ENCODE peak calls at places on chromosomes 7 and 10, in seven cellular contexts. Y is fibroblast of mammary gland, G is AG10803, L is HCT116, R is H1, B is astrocyte, H is K562. U is an unnamed sample.

GRCh38 chr10:130847170-130847569 is 464.4 kb downstream of the TCERG1L start:
- DNase-seq in R (peak; percentile 37), H (no peak), Y (no peak), G (no peak), L (no peak), B (no peak), U (no peak)

GRCh38 chr7:149662591-149663095 is 110.7 kb downstream of the ZNF467 start:
- DNase-seq in L (peak; percentile 82), H (peak; percentile 91), B (no peak), Y (peak; percentile 72), G (peak; percentile 42), R (peak; percentile 96), U (peak; percentile 75)

GRCh38 chr7:158130023-158130409 is 457.6 kb downstream of the PTPRN2 start:
- DNase-seq in R (no peak), H (no peak), G (no peak), Y (no peak), B (no peak), L (no peak), U (no peak)

GRCh38 chr10:72009430-72010081 is 45.4 kb downstream of the CHST3 start:
- DNase-seq in G (peak; percentile 100), L (no peak), H (no peak), R (no peak), Y (peak; percentile 98), B (peak; percentile 90), U (peak; percentile 99)

GRCh38 chr10:49363309-49364031 is 32.4 kb downstream of the DRGX start:
- DNase-seq in L (no peak), H (no peak), G (no peak), Y (no peak), B (no peak), R (no peak), U (no peak)

GRCh38 chr10:108358912-108359311 is 1194.4 kb upstream of the SORCS1 start:
- DNase-seq in R (no peak), G (peak; percentile 92), L (no peak), H (no peak), Y (peak; percentile 97), B (peak; percentile 96), U (peak; percentile 71)

GRCh38 chr7:86643478-86644281 is at the start of gene GRM3:
- DNase-seq in G (no peak), Y (no peak), H (peak; percentile 2), L (no peak), B (no peak), R (peak; percentile 82), U (no peak)

GRCh38 chr7:27802977-27803376 is 63.0 kb downstream of the TAX1BP1 start:
- DNase-seq in R (no peak), L (no peak), B (no peak), Y (peak; percentile 84), G (peak; percentile 65), H (no peak), U (peak; percentile 52)

GRCh38 chr10:88110355-88110754 is 246.9 kb downstream of the PTEN start:
- DNase-seq in R (no peak), Y (peak; percentile 74), L (peak; percentile 59), B (peak; percentile 77), G (peak; percentile 59), H (no peak), U (peak; percentile 45)

GRCh38 chr7:99772565-99772964 is 11.4 kb downstream of the CYP3A4 start:
- DNase-seq in R (no peak), G (no peak), H (no peak), L (no peak), Y (no peak), B (no peak), U (no peak)

GRCh38 chr7:31023877-31024276 is 28.2 kb upstream of the ADCYAP1R1 start:
- DNase-seq in R (no peak), B (no peak), H (no peak), Y (no peak), G (no peak), L (no peak), U (no peak)

GRCh38 chr10:24793648-24794379 is 70.1 kb upstream of the ARHGAP21 start:
- DNase-seq in H (no peak), Y (peak; percentile 38), B (peak; percentile 16), L (no peak), R (no peak), G (peak; percentile 43), U (no peak)

GRCh38 chr7:27605689-27606269 is 56.9 kb downstream of the HIBADH start:
- DNase-seq in H (no peak), L (no peak), B (peak; percentile 15), R (no peak), Y (peak; percentile 51), G (peak; percentile 26), U (peak; percentile 55)

GRCh38 chr10:27252267-27253000 is 11.8 kb upstream of the ACBD5 start:
- DNase-seq in Y (peak; percentile 61), G (peak; percentile 65), R (peak; percentile 96), L (no peak), H (peak; percentile 77), B (peak; percentile 29), U (peak; percentile 67)

GRCh38 chr10:88883443-88883799 is 3.4 kb downstream of the STAMBPL1 start:
- DNase-seq in G (peak; percentile 22), R (no peak), B (no peak), Y (no peak), H (no peak), L (no peak), U (no peak)

GRCh38 chr10:110803830-110804338 is 67.8 kb upstream of the PDCD4 start:
- DNase-seq in H (peak; percentile 42), R (peak; percentile 57), L (no peak), Y (peak; percentile 61), B (no peak), G (peak; percentile 54), U (peak; percentile 67)

GRCh38 chr7:16421333-16422099 is at the start of gene CRPPA:
- DNase-seq in L (no peak), B (peak; percentile 40), G (peak; percentile 54), R (peak; percentile 71), H (peak; percentile 76), Y (peak; percentile 32), U (no peak)

GRCh38 chr10:3435671-3436070 is 263.1 kb upstream of the PITRM1 start:
- DNase-seq in Y (peak; percentile 16), R (no peak), L (no peak), H (no peak), G (peak; percentile 20), B (peak; percentile 72), U (peak; percentile 75)

GRCh38 chr7:794207-794606 is 38.1 kb upstream of the SUN1 start:
- DNase-seq in G (no peak), L (no peak), B (no peak), R (no peak), Y (no peak), H (no peak), U (no peak)

GRCh38 chr10:91590904-91591791 is 41.7 kb downstream of the PPP1R3C start:
- DNase-seq in Y (peak; percentile 63), R (no peak), H (peak; percentile 67), L (no peak), B (peak; percentile 86), G (peak; percentile 88), U (peak; percentile 100)

GRCh38 chr10:42962120-42962901 is 114.6 kb upstream of the RET start:
- DNase-seq in G (no peak), L (no peak), Y (no peak), R (peak; percentile 42), H (no peak), B (no peak), U (no peak)

DNA sequence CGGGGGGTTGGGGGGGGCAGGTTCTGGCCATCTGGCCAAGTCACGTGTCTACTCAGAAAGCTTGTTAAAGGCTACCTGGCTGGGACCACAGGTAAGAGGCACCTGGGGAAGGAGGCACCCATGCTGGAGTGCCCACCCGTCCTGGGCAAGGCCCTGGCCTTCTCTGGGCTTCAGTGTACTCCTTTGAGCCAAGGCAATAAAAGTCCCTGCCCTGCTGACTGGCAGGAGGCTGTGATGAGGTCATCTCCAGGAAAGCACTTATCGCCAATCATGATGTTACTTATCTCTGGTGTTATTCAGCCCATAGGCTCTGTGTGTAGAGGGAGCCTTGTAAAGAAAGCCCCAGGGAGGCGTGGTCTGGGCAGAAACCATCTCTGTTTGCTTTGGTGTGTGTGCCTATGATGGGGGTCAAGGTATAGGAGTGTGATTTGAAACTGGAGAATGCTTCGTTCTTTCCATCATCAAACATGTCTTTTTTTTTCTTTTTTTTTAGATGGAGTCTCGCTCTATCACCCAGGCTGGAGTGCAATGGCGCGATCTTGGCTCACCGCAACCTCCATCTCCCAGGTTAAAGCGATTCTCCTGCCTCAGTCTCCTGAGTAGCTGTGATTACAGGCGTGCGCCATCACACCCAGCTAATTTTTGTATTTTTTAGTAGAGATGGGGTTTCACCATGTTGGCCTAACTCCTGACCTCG is 2.5 kb upstream of the CLDN4 start:
- DNase-seq in R (no peak), B (peak; percentile 50), Y (peak; percentile 61), L (peak; percentile 90), H (peak; percentile 61), G (no peak), U (peak; percentile 72)
- H3K4me3 ChIP-seq in R (no peak overlapping the region), B (no peak overlapping the region), Y (no peak overlapping the region), L (peak overlapping the region; percentile 6), H (no peak overlapping the region), G (no peak overlapping the region), U (no peak overlapping the region)

GRCh38 chr7:2104107-2104710 is 128.5 kb downstream of the MAD1L1 start:
- DNase-seq in B (peak; percentile 77), G (peak; percentile 91), R (peak; percentile 88), H (peak; percentile 96), L (peak; percentile 67), Y (peak; percentile 94), U (peak; percentile 97)
- TF ChIP-seq CTCF in B (peak; percentile 52), G (peak; percentile 70), R (peak; percentile 68), H (peak; percentile 93), L (no peak), Y (peak; percentile 61), U (peak; percentile 75)

DNA sequence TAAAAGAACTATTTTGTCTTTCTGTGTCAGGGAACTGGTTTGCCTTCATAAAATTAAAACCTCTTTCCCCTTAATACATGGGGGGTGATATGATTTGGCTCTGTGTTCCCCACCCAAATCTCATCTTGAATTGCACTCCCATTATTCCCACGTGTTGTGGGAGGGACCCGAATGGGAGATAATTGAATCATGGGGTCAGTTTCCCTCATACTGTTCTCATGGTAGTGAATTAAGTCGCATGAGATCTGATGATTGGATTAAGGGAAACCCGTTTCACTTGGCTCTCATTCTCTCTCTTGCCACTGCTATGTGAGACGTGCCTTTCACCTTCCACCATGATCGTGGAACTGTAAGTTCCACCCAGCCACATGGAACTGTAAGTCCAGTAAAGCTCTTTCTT is 142.1 kb downstream of the VTI1A start:
- DNase-seq in H (no peak), G (no peak), R (no peak), Y (no peak), L (no peak), B (no peak), U (no peak)
- H3K4me3 ChIP-seq in H (no peak overlapping the region), G (no peak overlapping the region), R (no peak overlapping the region), Y (no peak overlapping the region), L (no peak overlapping the region), B (no peak overlapping the region), U (no peak overlapping the region)

GRCh38 chr10:104340099-104340594 is 1.9 kb upstream of the ITPRIP start:
- DNase-seq in L (no peak), H (peak; percentile 91), G (no peak), Y (no peak), R (no peak), B (no peak), U (no peak)

GRCh38 chr10:104336829-104337526 is 1.3 kb downstream of the ITPRIP start:
- DNase-seq in B (peak; percentile 84), G (peak; percentile 93), L (no peak), H (no peak), Y (peak; percentile 51), R (peak; percentile 35), U (peak; percentile 91)

GRCh38 chr10:104337527-104337984 is 709 bp downstream of the ITPRIP start:
- DNase-seq in B (no peak), Y (peak; percentile 47), H (peak; percentile 52), R (no peak), L (no peak), G (peak; percentile 38), U (peak; percentile 55)

GRCh38 chr10:104339469-104340098 is 1.3 kb upstream of the ITPRIP start:
- DNase-seq in B (peak; percentile 78), L (no peak), H (peak; percentile 66), G (peak; percentile 74), R (peak; percentile 42), Y (peak; percentile 82), U (peak; percentile 85)

GRCh38 chr10:104337985-104338735 is at the start of gene ITPRIP:
- DNase-seq in L (peak; percentile 69), Y (peak; percentile 85), B (peak; percentile 84), H (peak; percentile 77), R (peak; percentile 82), G (peak; percentile 86), U (peak; percentile 93)
- TF ChIP-seq CTCF in L (no peak), Y (no peak), B (no peak), H (no peak), R (no peak), G (peak; percentile 22), U (peak; percentile 21)